ENCODE peak calls at places on chromosomes 11 and 22, in eight cellular contexts. U is mammary epithelial cell; T is M059J; E is fibroblast of the aortic adventitia; A is PC-3; B is CD8-positive, alpha-beta memory T cell; W is neuronal stem cell; R is BE2C. Y is an unnamed sample.

GRCh38 chr22:22037740-22038139 is 55.2 kb upstream of the TOP3B start:
- DNase-seq in U (no peak), T (peak; percentile 30), E (peak; percentile 67), A (peak; percentile 6), B (no peak), W (peak; percentile 33), R (no peak), Y (peak; percentile 82)

GRCh38 chr11:134913999-134914590 is 502.1 kb upstream of the B3GAT1 start:
- DNase-seq in U (no peak), T (no peak), E (no peak), A (no peak), B (no peak), W (no peak), R (no peak), Y (no peak)

GRCh38 chr22:44496305-44496704 is 1.7 kb downstream of the RTL6 start:
- DNase-seq in U (no peak), T (no peak), E (no peak), A (no peak), B (no peak), W (no peak), R (no peak), Y (no peak)

GRCh38 chr22:28454431-28455064 is 225.1 kb downstream of the TTC28 start:
- DNase-seq in U (no peak), T (no peak), E (no peak), A (no peak), B (no peak), W (no peak), R (no peak), Y (no peak)

GRCh38 chr11:17985517-17985916 is 27.3 kb downstream of the SERGEF start:
- DNase-seq in U (peak; percentile 85), T (peak; percentile 82), E (peak; percentile 72), A (peak; percentile 92), B (no peak), W (no peak), R (no peak), Y (peak; percentile 47)

GRCh38 chr11:56172256-56172835 is 4.1 kb upstream of the OR5J2 start:
- DNase-seq in U (no peak), T (no peak), E (no peak), A (no peak), B (no peak), W (no peak), R (no peak), Y (no peak)

GRCh38 chr11:20327377-20327776 is 36.1 kb upstream of the HTATIP2 start:
- DNase-seq in U (no peak), T (no peak), E (no peak), A (no peak), B (no peak), W (no peak), R (peak; percentile 65), Y (no peak)

GRCh38 chr11:65888163-65888814 is at the start of gene FIBP:
- DNase-seq in U (peak; percentile 95), T (peak; percentile 96), E (peak; percentile 95), A (peak; percentile 98), B (peak; percentile 90), W (peak; percentile 97), R (peak; percentile 99), Y (peak; percentile 98)

GRCh38 chr11:107493117-107493516 is 35.5 kb upstream of the CWF19L2 start:
- DNase-seq in U (peak; percentile 80), T (peak; percentile 86), E (peak; percentile 49), A (peak; percentile 97), B (no peak), W (no peak), R (no peak), Y (peak; percentile 54)